ENCODE peak calls at places on chromosome 12, in six cellular contexts. G, X, D, A, C and U are unnamed samples.

GRCh38 chr12:128047266-128048060 is 219.5 kb upstream of the TMEM132C start:
- DNase-seq in G (no peak), D (no peak), X (no peak), C (no peak), A (no peak), U (no peak)

GRCh38 chr12:19852100-19852855 is 413.0 kb downstream of the AEBP2 start:
- DNase-seq in G (no peak), D (no peak), A (no peak), C (no peak), X (no peak), U (no peak)

GRCh38 chr12:120879102-120879501 is 25.1 kb downstream of the SPPL3 start:
- DNase-seq in C (no peak), A (no peak), X (peak; percentile 25), D (no peak), G (no peak), U (no peak)

GRCh38 chr12:46964496-46965098 is 114.8 kb upstream of the PCED1B start:
- DNase-seq in C (peak; percentile 64), X (peak; percentile 54), A (no peak), G (no peak), D (no peak), U (peak; percentile 23)

GRCh38 chr12:2291182-2291832 is 238.5 kb downstream of the CACNA1C start:
- DNase-seq in C (no peak), G (peak; percentile 63), D (no peak), X (peak; percentile 16), A (no peak), U (no peak)

GRCh38 chr12:57446292-57446960 is 8.7 kb upstream of the INHBE start:
- DNase-seq in G (no peak), X (no peak), C (no peak), D (no peak), A (no peak), U (no peak)

GRCh38 chr12:108298761-108299275 is 40.3 kb downstream of the CMKLR1 start:
- DNase-seq in X (no peak), A (no peak), D (no peak), G (no peak), C (no peak), U (no peak)

GRCh38 chr12:49340971-49341776 is 4.2 kb upstream of the C1QL4 start:
- DNase-seq in G (no peak), D (no peak), X (no peak), C (no peak), A (no peak), U (no peak)

GRCh38 chr12:8541591-8541990 is 886 bp upstream of the CLEC4E start:
- DNase-seq in C (no peak), X (no peak), D (no peak), A (no peak), G (no peak), U (no peak)

GRCh38 chr12:52279683-52280318 is 5.4 kb downstream of the KRT86 start:
- DNase-seq in X (no peak), C (peak; percentile 13), G (no peak), A (no peak), D (no peak), U (no peak)

GRCh38 chr12:119479121-119479561 is 114.4 kb upstream of the TMEM233 start:
- DNase-seq in G (no peak), D (no peak), A (no peak), X (no peak), C (no peak), U (no peak)

GRCh38 chr12:131500564-131500963 is 210.3 kb upstream of the SFSWAP start:
- DNase-seq in G (no peak), C (no peak), A (no peak), D (no peak), X (no peak), U (no peak)

GRCh38 chr12:92369643-92370042 is 224.0 kb upstream of the BTG1 start:
- DNase-seq in C (no peak), D (no peak), G (no peak), X (peak; percentile 90), A (no peak), U (no peak)

GRCh38 chr12:56991319-56991906 is 14.9 kb downstream of the ZBTB39 start:
- DNase-seq in X (no peak), G (peak; percentile 60), D (no peak), A (peak; percentile 73), C (no peak), U (no peak)

GRCh38 chr12:114684870-114685273 is 897 bp upstream of the TBX3 start:
- DNase-seq in C (no peak), G (peak; percentile 28), X (no peak), D (no peak), A (no peak), U (no peak)

GRCh38 chr12:113610698-113611097 is 139.0 kb upstream of the LHX5 start:
- DNase-seq in C (no peak), D (no peak), G (no peak), X (no peak), A (no peak), U (no peak)

GRCh38 chr12:55736780-55737580 is 5.9 kb upstream of the GDF11 start:
- DNase-seq in C (peak; percentile 66), D (no peak), A (no peak), X (peak; percentile 73), G (peak; percentile 69), U (no peak)

GRCh38 chr12:111304642-111305071 is 64.2 kb downstream of the PHETA1 start:
- DNase-seq in X (no peak), G (peak; percentile 71), A (no peak), D (no peak), C (no peak), U (no peak)

GRCh38 chr12:125461831-125462230 is 396.6 kb downstream of the AACS start:
- DNase-seq in X (no peak), C (no peak), D (no peak), A (no peak), G (peak; percentile 17), U (no peak)

GRCh38 chr12:21881950-21882349 is 59.3 kb downstream of the ABCC9 start:
- DNase-seq in G (no peak), D (no peak), X (no peak), C (no peak), A (no peak), U (no peak)

GRCh38 chr12:34396006-34396860 is 373.9 kb downstream of the ALG10 start:
- DNase-seq in X (no peak), C (no peak), D (no peak), A (peak; percentile 16), G (peak; percentile 0), U (no peak)

GRCh38 chr12:82363990-82364389 is 5.7 kb downstream of the METTL25 start:
- DNase-seq in A (no peak), D (no peak), X (no peak), G (no peak), C (no peak), U (no peak)

GRCh38 chr12:102501773-102502172 is 21.4 kb upstream of the IGF1 start:
- DNase-seq in D (no peak), X (no peak), C (no peak), G (no peak), A (no peak), U (no peak)

GRCh38 chr12:48863296-48863695 is 2.4 kb downstream of the RND1 start:
- DNase-seq in A (no peak), D (no peak), G (no peak), C (no peak), X (no peak), U (no peak)

GRCh38 chr12:25051171-25051570 is 102.3 kb upstream of the BCAT1 start:
- DNase-seq in X (no peak), D (no peak), A (no peak), C (no peak), G (no peak), U (no peak)

GRCh38 chr12:25051583-25052190 is 102.8 kb upstream of the BCAT1 start:
- DNase-seq in G (no peak), D (peak; percentile 12), X (no peak), C (no peak), A (no peak), U (no peak)

GRCh38 chr12:25054076-25054782 is 105.3 kb upstream of the BCAT1 start:
- DNase-seq in D (no peak), C (no peak), X (peak; percentile 81), A (no peak), G (no peak), U (no peak)

GRCh38 chr12:25052191-25053020 is 103.5 kb upstream of the BCAT1 start:
- DNase-seq in D (peak; percentile 27), C (no peak), G (peak; percentile 12), X (no peak), A (no peak), U (no peak)

GRCh38 chr12:25053021-25053271 is 104.0 kb upstream of the BCAT1 start:
- DNase-seq in C (no peak), G (no peak), A (no peak), D (no peak), X (no peak), U (no peak)
- H3K4me3 ChIP-seq in C (no peak overlapping the region), G (peak overlapping the region; percentile 17), A (peak overlapping the region; percentile 31), D (peak overlapping the region; percentile 76), X (no peak overlapping the region), U (no peak overlapping the region)

GRCh38 chr12:77615331-77615730 is 215.4 kb upstream of the NAV3 start:
- DNase-seq in C (no peak), A (no peak), X (peak; percentile 38), G (no peak), D (no peak), U (no peak)
- TF ChIP-seq CTCF in C (peak; percentile 36), A (no peak), X (peak; percentile 75), G (no peak), D (no peak), U (no peak)

DNA sequence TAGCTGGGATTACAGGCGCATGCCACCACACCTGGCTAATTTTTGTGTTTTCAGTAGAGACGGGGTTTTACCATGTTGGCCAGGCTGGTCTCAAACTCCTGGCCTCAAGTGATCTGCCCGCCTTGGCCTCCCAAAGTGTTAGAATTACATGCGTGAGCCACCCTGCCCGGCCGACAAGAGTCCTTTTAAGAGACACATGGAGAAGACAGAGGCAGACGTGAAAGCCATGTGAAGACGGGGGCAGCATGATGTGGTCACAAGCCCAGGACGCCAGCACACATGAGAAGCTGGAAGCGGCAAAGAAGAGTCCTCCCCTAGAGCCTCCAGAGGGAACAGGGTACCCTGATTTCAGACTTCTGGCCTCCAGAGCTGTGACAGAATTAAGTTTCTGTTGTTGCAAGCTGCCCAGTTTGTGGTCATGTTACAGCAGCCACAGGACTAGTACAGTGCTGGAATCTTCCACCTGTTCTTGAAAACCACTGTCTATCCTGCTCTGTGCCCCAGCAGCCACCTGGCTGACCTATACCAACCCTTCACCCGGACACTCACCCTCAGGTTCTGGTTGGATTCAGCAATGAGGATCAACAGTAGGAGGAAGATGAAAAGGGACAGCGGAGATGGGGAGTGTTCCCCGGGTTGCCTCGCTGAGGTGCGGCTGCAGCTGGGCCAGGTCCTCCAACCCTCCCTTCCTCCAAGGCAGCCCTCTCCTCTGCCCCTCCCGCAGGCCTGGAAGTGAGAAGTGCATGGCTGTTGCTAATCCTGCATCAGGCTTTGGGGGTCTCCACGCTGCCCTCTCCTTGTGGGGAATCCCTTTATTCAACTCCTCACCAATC is 16.9 kb downstream of the VPS37B start:
- DNase-seq in D (no peak), C (no peak), X (no peak), G (no peak), A (no peak), U (no peak)
- H3K27me3 ChIP-seq in D (no peaks in the 10 kb centered on the region), C (no peaks in the 10 kb centered on the region), X (no peaks in the 10 kb centered on the region), G (no peaks in the 10 kb centered on the region), A (no peaks in the 10 kb centered on the region), U (no peaks in the 10 kb centered on the region)

DNA sequence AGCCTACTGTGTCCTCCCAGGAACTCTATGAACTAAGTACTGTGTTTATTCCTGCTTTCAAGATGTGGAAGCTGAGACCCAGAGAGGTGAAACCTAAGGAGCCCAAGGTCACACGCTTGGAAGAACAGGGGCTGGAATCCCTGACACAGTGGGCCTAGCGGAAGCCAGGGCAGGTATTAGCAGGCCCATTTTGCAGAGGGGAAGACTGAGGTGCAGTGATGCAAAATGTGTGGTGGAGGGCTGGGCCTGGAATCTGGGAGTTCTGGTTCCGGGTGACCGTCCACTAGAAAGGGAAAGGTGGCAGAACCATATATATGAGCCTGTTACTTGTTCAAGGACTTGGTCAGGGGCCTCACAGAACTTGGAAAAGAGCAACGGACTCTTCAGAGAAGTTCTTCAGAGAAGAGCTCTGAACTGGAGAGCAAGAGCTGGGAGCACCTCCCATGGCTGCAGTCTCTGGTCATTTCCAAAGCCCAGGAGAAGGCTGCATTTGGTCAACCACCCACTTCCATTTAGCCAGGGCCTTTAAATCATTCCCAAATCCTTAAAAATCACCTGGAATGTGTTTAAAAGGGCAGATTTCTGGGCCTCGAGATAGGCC is 119.5 kb downstream of the CHST11 start:
- DNase-seq in D (no peak), X (no peak), G (no peak), A (no peak), C (no peak), U (no peak)
- H3K4me3 ChIP-seq in D (no peak overlapping the region), X (no peak overlapping the region), G (no peak overlapping the region), A (no peak overlapping the region), C (no peak overlapping the region), U (no peak overlapping the region)